ENCODE peak calls at places on chromosomes 11 and 22, in four cellular contexts. X is GM12878, C is K562, T is WTC11. E is an unnamed sample.

GRCh38 chr11:102957953-102958352 is 2.4 kb upstream of the MMP13 start:
- DNase-seq in X (no peak), C (no peak), T (no peak), E (no peak)

GRCh38 chr11:45651156-45651555 is 14.3 kb downstream of the CHST1 start:
- DNase-seq in X (no peak), C (no peak), T (no peak), E (no peak)

GRCh38 chr22:30921108-30921507 is 47.5 kb downstream of the MORC2 start:
- DNase-seq in X (no peak), C (no peak), T (no peak), E (no peak)

GRCh38 chr22:21018314-21018713 is 3.3 kb downstream of the P2RX6 start:
- DNase-seq in X (no peak), C (no peak), T (no peak), E (no peak)

GRCh38 chr11:10329935-10330334 is 25.1 kb downstream of the ADM start:
- DNase-seq in X (no peak), C (no peak), T (no peak), E (no peak)

GRCh38 chr22:41845380-41846267 is 12.7 kb downstream of the SREBF2 start:
- DNase-seq in X (no peak), C (peak), T (no peak), E (no peak)

GRCh38 chr11:87425391-87425790 is 387.7 kb downstream of the TMEM135 start:
- DNase-seq in X (no peak), C (no peak), T (no peak), E (no peak)

GRCh38 chr11:112227471-112227870 is 1.2 kb downstream of the PTS start:
- DNase-seq in X (no peak), C (no peak), T (no peak), E (no peak)

GRCh38 chr11:74257934-74258553 is 53.4 kb downstream of the P4HA3 start:
- DNase-seq in X (no peak), C (no peak), T (no peak), E (no peak)

GRCh38 chr11:33936745-33937612 is 45.1 kb upstream of the LMO2 start:
- DNase-seq in X (no peak), C (peak), T (no peak), E (no peak)

GRCh38 chr11:78647266-78647915 is 72.7 kb upstream of the NARS2 start:
- DNase-seq in X (no peak), C (no peak), T (no peak), E (no peak)

GRCh38 chr11:587978-588380 is 11.7 kb downstream of the PHRF1 start:
- DNase-seq in X (no peak), C (peak), T (no peak), E (peak)

GRCh38 chr11:98621767-98622166 is 399.0 kb upstream of the CNTN5 start:
- DNase-seq in X (no peak), C (no peak), T (no peak), E (no peak)

GRCh38 chr22:28855355-28856094 is 27.8 kb upstream of the ZNRF3 start:
- DNase-seq in X (peak), C (peak), T (peak), E (peak)

GRCh38 chr22:43990044-43990443 is 34.1 kb upstream of the PARVB start:
- DNase-seq in X (no peak), C (no peak), T (no peak), E (no peak)

GRCh38 chr11:129372609-129373488 is 2.8 kb upstream of the BARX2 start:
- DNase-seq in X (no peak), C (no peak), T (peak), E (no peak)

DNA sequence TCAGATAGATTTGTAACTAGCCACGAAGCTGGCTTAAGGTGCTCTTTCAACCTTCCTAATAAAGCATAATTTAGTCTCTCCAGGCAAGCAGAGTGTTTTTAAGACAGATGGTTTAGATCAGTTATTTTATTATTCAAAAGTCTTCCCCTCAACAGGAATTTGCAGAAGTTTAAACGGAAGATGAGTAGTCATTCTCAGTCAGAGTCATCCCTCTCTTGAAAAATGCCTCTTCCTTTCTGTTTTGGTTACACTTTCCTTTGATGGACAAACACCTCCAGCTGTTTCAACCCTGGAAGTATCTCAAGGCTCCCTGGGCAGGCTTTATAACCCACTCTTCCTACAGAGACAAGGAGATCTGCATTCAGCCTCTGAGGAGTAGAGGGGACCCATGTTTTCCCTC is 60.3 kb upstream of the POU2AF2 start:
- DNase-seq in X (no peak), C (no peak), T (no peak), E (no peak)
- TF ChIP-seq ATF2 in X (no peak), C (no peak), T (no peak), E (no peak)

GRCh38 chr11:43177938-43178337 is 133.9 kb upstream of the API5 start:
- DNase-seq in X (no peak), C (no peak), T (no peak), E (no peak)

DNA sequence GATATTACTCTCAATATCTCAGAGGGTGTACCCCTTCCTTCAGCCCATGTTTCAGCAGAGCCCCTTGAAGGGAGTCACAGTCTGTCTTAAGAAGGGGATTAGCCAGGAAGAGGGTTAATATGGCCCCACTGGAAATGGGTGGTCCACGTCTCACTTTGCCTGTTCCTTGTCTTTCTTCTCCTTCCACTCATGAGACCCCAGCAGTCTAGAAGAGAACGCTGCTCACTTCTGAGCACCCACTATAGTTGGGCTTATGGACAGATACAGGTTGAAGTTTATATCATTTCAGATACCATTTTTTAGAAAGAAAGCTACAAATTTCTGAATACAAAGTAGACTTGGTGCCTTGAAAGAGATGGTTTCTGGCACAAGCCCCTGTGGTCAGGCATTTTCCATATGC is 139.3 kb upstream of the API5 start:
- DNase-seq in X (no peak), C (no peak), T (no peak), E (no peak)
- TF ChIP-seq ESRRA in X (no peak), C (no peak), T (no peak), E (no peak)

DNA sequence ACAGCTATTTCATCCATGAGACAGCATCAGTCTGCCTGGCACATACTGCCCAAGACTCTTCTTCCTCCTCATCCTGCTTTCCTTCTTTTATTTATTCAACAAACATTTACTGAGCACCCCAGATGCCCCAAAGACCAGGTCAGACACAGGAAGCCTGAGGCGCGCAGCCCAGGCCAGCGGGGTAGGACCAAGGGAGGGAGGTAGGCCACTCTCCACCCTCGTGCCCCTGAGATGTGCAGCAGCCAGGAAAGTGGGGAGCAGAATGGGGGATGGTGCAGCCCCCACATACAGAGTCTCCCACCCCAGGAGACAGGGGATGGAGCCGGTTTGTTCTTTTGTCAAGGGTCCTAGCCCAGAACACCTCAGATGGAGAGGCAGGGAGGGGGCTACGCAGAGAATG is 4.2 kb upstream of the IL2RB start:
- DNase-seq in X (no peak), C (no peak), T (no peak), E (no peak)
- TF ChIP-seq ATF2 in X (no peak), C (no peak), T (no peak), E (no peak)

GRCh38 chr11:72005347-72006260 is 6.9 kb downstream of the IL18BP start:
- DNase-seq in X (no peak), C (no peak), T (no peak), E (no peak)

GRCh38 chr11:72001834-72002591 is 3.3 kb downstream of the IL18BP start:
- DNase-seq in X (no peak), C (no peak), T (no peak), E (no peak)

GRCh38 chr11:72002841-72003775 is 4.4 kb downstream of the IL18BP start:
- DNase-seq in X (no peak), C (peak), T (no peak), E (no peak)

GRCh38 chr11:72004515-72005346 is 6.0 kb downstream of the IL18BP start:
- DNase-seq in X (no peak), C (no peak), T (no peak), E (no peak)

DNA sequence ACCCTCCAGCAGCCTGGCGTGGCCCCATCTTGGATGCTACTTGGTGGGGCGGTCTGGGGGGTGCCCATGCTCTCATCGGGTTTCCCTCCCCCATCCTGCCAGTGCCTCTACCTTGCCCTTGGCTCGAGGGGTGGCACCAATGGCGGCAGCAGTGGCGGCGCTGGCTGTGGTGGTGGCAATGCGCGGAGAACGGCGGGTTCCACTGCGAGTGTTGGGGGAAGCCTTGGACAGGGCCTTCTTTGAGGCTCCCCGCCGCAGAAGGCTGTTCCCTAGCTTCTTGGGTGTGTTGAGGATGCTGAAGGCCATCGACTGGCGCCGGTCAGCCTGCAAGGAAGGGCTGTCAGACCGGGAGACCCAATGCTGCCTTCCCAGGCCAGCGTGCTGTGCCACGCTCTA is 5.1 kb downstream of the IL18BP start:
- DNase-seq in X (no peak), C (no peak), T (no peak), E (no peak)
- TF ChIP-seq ESRRA in X (no peak), C (no peak), T (no peak), E (no peak)

DNA sequence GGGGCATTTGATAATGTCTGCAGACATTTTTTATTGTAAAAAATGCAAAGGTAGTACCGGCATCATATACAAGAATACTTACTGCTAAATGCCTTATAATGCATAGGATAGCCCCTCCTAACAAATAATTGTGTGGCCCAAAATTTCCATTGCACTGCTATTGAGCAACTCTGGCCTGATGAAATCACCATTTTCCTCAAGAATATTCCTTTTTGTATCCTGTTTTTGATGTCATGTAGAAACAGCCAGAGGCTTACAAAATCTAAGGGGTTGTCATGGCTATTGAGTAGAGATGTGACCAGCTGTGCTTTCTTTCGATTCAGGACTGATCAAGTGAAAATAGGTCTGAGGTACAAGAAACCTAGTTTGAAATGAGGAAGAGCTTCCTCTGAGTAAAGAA is 854.3 kb downstream of the KCNA4 start:
- DNase-seq in X (no peak), C (no peak), T (no peak), E (no peak)
- TF ChIP-seq ATF2 in X (no peak), C (no peak), T (no peak), E (no peak)

E was measured in HepG2.